ENCODE peak calls at places on chromosomes 4 and X, in eight cellular contexts. W is osteocyte, H is foreskin fibroblast, Z is tibial artery, D is MCF 10A, O is cardiac muscle cell, C is GM10248, E is nephron progenitor cell. U is an unnamed sample.
A peak's percentile ranks its signal among the peaks of the same experiment; 100 is the strongest.

GRCh38 chrX:53013291-53013690 is 35.3 kb upstream of the GPR173 start:
- DNase-seq in W (no peak), H (no peak), Z (no peak), D (no peak), O (no peak), C (no peak), E (no peak), U (no peak)

GRCh38 chrX:42094208-42094607 is 170.9 kb upstream of the CASK start:
- DNase-seq in W (no peak), H (no peak), Z (no peak), D (no peak), O (no peak), C (no peak), E (no peak), U (no peak)

GRCh38 chrX:50691820-50692219 is 122.2 kb downstream of the SHROOM4 start:
- DNase-seq in W (no peak), H (peak; percentile 1), Z (no peak), D (peak; percentile 65), O (peak; percentile 57), C (peak; percentile 34), E (peak; percentile 8), U (peak; percentile 27)

GRCh38 chr4:137312257-137312656 is 220.0 kb downstream of the PCDH18 start:
- DNase-seq in W (no peak), H (peak; percentile 24), Z (no peak), D (peak; percentile 69), O (no peak), C (no peak), E (no peak), U (peak; percentile 12)

GRCh38 chr4:156169861-156170260 is 216.2 kb upstream of the CTSO start:
- DNase-seq in W (no peak), H (no peak), Z (no peak), D (no peak), O (no peak), C (no peak), E (no peak), U (no peak)

GRCh38 chrX:29872831-29873230 is 342.5 kb upstream of the MAGEB2 start:
- DNase-seq in W (no peak), H (no peak), Z (no peak), D (no peak), O (no peak), C (no peak), E (no peak), U (no peak)

GRCh38 chrX:119475389-119476101 is 7.3 kb downstream of the SLC25A5 start:
- DNase-seq in W (no peak), H (no peak), Z (no peak), D (peak; percentile 27), O (no peak), C (no peak), E (no peak), U (no peak)

GRCh38 chr4:186982160-186982559 is 258.5 kb upstream of the FAT1 start:
- DNase-seq in W (no peak), H (no peak), Z (no peak), D (no peak), O (no peak), C (no peak), E (no peak), U (no peak)

GRCh38 chr4:104811727-104812126 is 317.0 kb upstream of the CXXC4 start:
- DNase-seq in W (no peak), H (no peak), Z (no peak), D (no peak), O (no peak), C (no peak), E (no peak), U (no peak)

GRCh38 chr4:140635606-140636005 is 66.8 kb upstream of the UCP1 start:
- DNase-seq in W (no peak), H (peak; percentile 12), Z (no peak), D (peak; percentile 15), O (peak; percentile 54), C (no peak), E (peak; percentile 23), U (peak; percentile 28)

GRCh38 chrX:104565791-104566687 is at the start of gene IL1RAPL2:
- DNase-seq in W (no peak), H (no peak), Z (no peak), D (peak; percentile 57), O (peak; percentile 89), C (no peak), E (peak; percentile 68), U (peak; percentile 58)

GRCh38 chr4:101806914-101807313 is 16.4 kb downstream of the BANK1 start:
- DNase-seq in W (no peak), H (no peak), Z (no peak), D (peak; percentile 3), O (no peak), C (peak; percentile 53), E (peak; percentile 9), U (no peak)

GRCh38 chrX:102959471-102959870 is 22.4 kb downstream of the RAB40AL start:
- DNase-seq in W (no peak), H (peak; percentile 79), Z (no peak), D (peak; percentile 68), O (no peak), C (no peak), E (no peak), U (peak; percentile 65)

GRCh38 chr4:169014581-169014980 is 4.5 kb upstream of the CBR4 start:
- DNase-seq in W (no peak), H (no peak), Z (no peak), D (no peak), O (no peak), C (no peak), E (no peak), U (peak; percentile 61)

GRCh38 chr4:145907827-145908226 is 30.8 kb downstream of the ZNF827 start:
- DNase-seq in W (no peak), H (no peak), Z (no peak), D (no peak), O (no peak), C (no peak), E (no peak), U (no peak)

GRCh38 chr4:128461300-128462103 is 173.9 kb upstream of the PGRMC2 start:
- DNase-seq in W (no peak), H (peak; percentile 88), Z (no peak), D (peak; percentile 75), O (no peak), C (no peak), E (no peak), U (peak; percentile 63)

GRCh38 chr4:134024251-134024650 is 177.3 kb downstream of the PABPC4L start:
- DNase-seq in W (no peak), H (no peak), Z (no peak), D (peak; percentile 38), O (peak; percentile 23), C (no peak), E (no peak), U (no peak)

GRCh38 chr4:56705870-56706400 is 24.8 kb upstream of the HOPX start:
- DNase-seq in W (no peak), H (no peak), Z (no peak), D (no peak), O (no peak), C (no peak), E (no peak), U (no peak)

GRCh38 chr4:2867758-2868491 is 24.3 kb downstream of the ADD1 start:
- DNase-seq in W (no peak), H (no peak), Z (peak; percentile 37), D (no peak), O (peak; percentile 35), C (no peak), E (no peak), U (no peak)

GRCh38 chr4:41512604-41513003 is 25.4 kb upstream of the LIMCH1 start:
- DNase-seq in W (no peak), H (no peak), Z (no peak), D (no peak), O (no peak), C (no peak), E (no peak), U (no peak)

DNA sequence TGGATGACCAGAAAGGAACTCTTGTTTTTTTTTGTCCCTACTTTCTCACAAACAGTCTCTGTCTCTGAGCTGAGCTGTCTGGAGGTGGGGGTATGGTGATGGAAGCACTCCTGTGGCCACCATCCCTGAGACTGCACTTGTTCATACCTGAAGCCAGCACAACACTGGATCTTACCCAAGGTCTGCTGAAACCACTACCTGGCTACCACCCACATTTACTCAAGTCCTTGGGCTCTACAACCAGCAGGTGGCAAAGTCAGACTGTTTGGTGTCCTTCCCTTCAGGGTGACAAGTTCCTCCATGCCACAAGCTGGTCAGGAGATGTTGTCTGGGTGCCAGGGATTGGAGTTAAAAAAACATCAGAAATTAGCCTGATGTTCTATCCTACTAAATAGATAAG is 89.7 kb downstream of the NEXMIF start:
- DNase-seq in W (no peak), H (no peak), Z (no peak), D (no peak), O (no peak), C (no peak), E (no peak), U (no peak)
- TF ChIP-seq CTCF in W (no peak), H (no peak), Z (no peak), D (no peak), O (no peak), C (no peak), E (no peak), U (no peak)

GRCh38 chr4:100286601-100287000 is 96.3 kb upstream of the DDIT4L start:
- DNase-seq in W (no peak), H (no peak), Z (no peak), D (no peak), O (no peak), C (no peak), E (peak; percentile 35), U (no peak)
- TF ChIP-seq CTCF in W (no peak), H (no peak), Z (no peak), D (no peak), O (no peak), C (no peak), E (no peak), U (no peak)

DNA sequence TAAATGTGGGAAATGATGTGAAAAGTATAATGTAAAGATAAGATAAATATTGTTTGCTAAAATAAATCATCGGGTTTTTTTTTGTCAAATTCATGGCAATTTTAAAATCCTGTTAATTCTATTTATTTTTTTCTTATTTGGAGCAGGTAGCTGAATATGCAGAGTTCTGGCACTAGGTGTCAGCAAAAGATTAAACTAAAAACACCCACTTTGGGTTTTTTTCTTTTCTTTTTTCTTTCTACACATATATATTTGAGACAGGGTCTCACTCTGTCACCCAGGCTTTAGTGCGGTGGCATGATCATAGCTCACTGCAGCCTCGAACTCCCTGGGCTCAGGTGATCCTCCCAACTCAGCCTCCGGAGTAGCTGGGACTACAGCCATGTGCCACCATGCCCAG is 6.9 kb upstream of the RAP2C start:
- DNase-seq in W (no peak), H (no peak), Z (no peak), D (no peak), O (no peak), C (no peak), E (no peak), U (no peak)
- TF ChIP-seq CTCF in W (peak; percentile 72), H (no peak), Z (peak; percentile 8), D (peak; percentile 38), O (peak; percentile 36), C (peak; percentile 36), E (peak; percentile 49), U (peak; percentile 48)

GRCh38 chr4:122635205-122635604 is 14.3 kb upstream of the IL21 start:
- DNase-seq in W (no peak), H (no peak), Z (no peak), D (no peak), O (no peak), C (no peak), E (no peak), U (no peak)

GRCh38 chr4:122633211-122633610 is 12.3 kb upstream of the IL21 start:
- DNase-seq in W (no peak), H (peak; percentile 8), Z (no peak), D (no peak), O (no peak), C (no peak), E (no peak), U (no peak)

GRCh38 chr4:122636697-122637096 is 15.8 kb upstream of the IL21 start:
- DNase-seq in W (no peak), H (peak; percentile 8), Z (no peak), D (no peak), O (no peak), C (peak; percentile 14), E (no peak), U (no peak)

GRCh38 chr4:122632396-122633143 is 11.7 kb upstream of the IL21 start:
- DNase-seq in W (no peak), H (no peak), Z (no peak), D (no peak), O (no peak), C (peak; percentile 26), E (no peak), U (no peak)
- TF ChIP-seq CTCF in W (no peak), H (no peak), Z (no peak), D (no peak), O (no peak), C (no peak), E (no peak), U (no peak)

U was measured in mammary epithelial cell.